ENCODE peak calls at places on chromosomes 3 and 15, in seven cellular contexts. F is fibroblast of mammary gland; M is AG08396; X is mesendoderm; V is nucleus accumbens; A is central memory CD8-positive, alpha-beta T cell; S is K562. Z is an unnamed sample.

GRCh38 chr3:127275287-127275781 is 12.5 kb downstream of the PRR20G start:
- DNase-seq in F (peak), S (no peak), X (no peak), M (no peak), V (no peak), A (no peak), Z (peak)

GRCh38 chr3:112633757-112634156 is 7.2 kb downstream of the CCDC80 start:
- DNase-seq in M (no peak), F (peak), S (no peak), A (no peak), V (no peak), X (no peak), Z (peak)

GRCh38 chr3:153138267-153139210 is 23.5 kb upstream of the RAP2B start:
- DNase-seq in A (no peak), X (peak), S (no peak), V (no peak), M (peak), F (peak), Z (peak)

GRCh38 chr15:84624359-84624758 is 23.6 kb downstream of the ZSCAN2 start:
- DNase-seq in S (no peak), M (no peak), V (no peak), F (no peak), X (no peak), A (no peak), Z (no peak)

GRCh38 chr15:81097893-81098280 is 36.2 kb upstream of the CFAP161 start:
- DNase-seq in F (peak), M (no peak), X (no peak), V (no peak), S (no peak), A (no peak), Z (no peak)

GRCh38 chr3:133467780-133468179 is 67.9 kb downstream of the BFSP2 start:
- DNase-seq in X (no peak), M (no peak), A (no peak), F (no peak), V (no peak), S (no peak), Z (no peak)

GRCh38 chr3:169836942-169837275 is 24.2 kb upstream of the LRRC34 start:
- DNase-seq in A (no peak), M (no peak), S (no peak), X (no peak), V (no peak), F (no peak), Z (no peak)

GRCh38 chr3:46824561-46824960 is 38.7 kb downstream of the MYL3 start:
- DNase-seq in V (no peak), S (no peak), X (no peak), A (no peak), F (no peak), M (no peak), Z (no peak)

GRCh38 chr3:88057650-88058321 is 1.0 kb downstream of the CGGBP1 start:
- DNase-seq in A (no peak), V (no peak), F (peak), X (peak), S (no peak), M (peak), Z (peak)

GRCh38 chr15:69855172-69855562 is 242.6 kb downstream of the TLE3 start:
- DNase-seq in V (no peak), S (no peak), F (no peak), X (no peak), M (no peak), A (no peak), Z (no peak)

Z was measured in fibroblast of the aortic adventitia.